ENCODE peak calls at places on chromosomes 16 and 17, in five cellular contexts. T, A, X, U and W are unnamed samples.

GRCh38 chr17:79620207-79621038 is 9.6 kb upstream of the RBFOX3 start:
- DNase-seq in T (peak; percentile 5), A (no peak), X (no peak), U (no peak), W (peak; percentile 23)

GRCh38 chr16:76059701-76060100 is 217.5 kb upstream of the CNTNAP4 start:
- DNase-seq in T (no peak), A (no peak), X (no peak), U (no peak), W (no peak)

GRCh38 chr17:50280068-50280467 is 5.8 kb downstream of the TMEM92 start:
- DNase-seq in T (no peak), A (peak; percentile 38), X (no peak), U (no peak), W (no peak)

GRCh38 chr17:81415681-81416080 is 20.4 kb downstream of the BAHCC1 start:
- DNase-seq in T (no peak), A (no peak), X (no peak), U (no peak), W (no peak)

GRCh38 chr17:78013683-78014467 is 55.4 kb downstream of the TNRC6C start:
- DNase-seq in T (peak; percentile 52), A (peak; percentile 70), X (peak; percentile 35), U (peak; percentile 37), W (no peak)

GRCh38 chr17:65609749-65610148 is 48.3 kb upstream of the AXIN2 start:
- DNase-seq in T (no peak), A (no peak), X (no peak), U (no peak), W (no peak)

GRCh38 chr17:67829331-67829730 is 4.0 kb downstream of the BPTF start:
- DNase-seq in T (no peak), A (peak; percentile 63), X (no peak), U (no peak), W (no peak)

GRCh38 chr17:10127819-10128375 is 70.5 kb downstream of the GAS7 start:
- DNase-seq in T (peak; percentile 51), A (peak; percentile 94), X (no peak), U (no peak), W (peak; percentile 87)

GRCh38 chr16:11583171-11583570 is 3.5 kb downstream of the LITAF start:
- DNase-seq in T (no peak), A (peak; percentile 86), X (no peak), U (no peak), W (no peak)

GRCh38 chr17:56661906-56662305 is 68.4 kb downstream of the NOG start:
- DNase-seq in T (no peak), A (no peak), X (no peak), U (no peak), W (no peak)

GRCh38 chr16:75385507-75386152 is 47.7 kb downstream of the CFDP1 start:
- DNase-seq in T (no peak), A (peak; percentile 70), X (no peak), U (peak; percentile 64), W (no peak)

GRCh38 chr17:64007838-64008282 is 9.7 kb downstream of the PRR29 start:
- DNase-seq in T (peak; percentile 22), A (peak; percentile 73), X (no peak), U (no peak), W (peak; percentile 78)

GRCh38 chr16:49049644-49050043 is 232.0 kb downstream of the CBLN1 start:
- DNase-seq in T (no peak), A (no peak), X (no peak), U (no peak), W (no peak)

GRCh38 chr17:29734640-29735039 is 111.9 kb upstream of the CORO6 start:
- DNase-seq in T (no peak), A (no peak), X (no peak), U (no peak), W (no peak)

GRCh38 chr16:88643546-88643932 is 5.2 kb downstream of the IL17C start:
- DNase-seq in T (no peak), A (no peak), X (no peak), U (no peak), W (no peak)

GRCh38 chr17:15039366-15039765 is 225.8 kb downstream of the PMP22 start:
- DNase-seq in T (no peak), A (no peak), X (no peak), U (no peak), W (no peak)

GRCh38 chr17:2101448-2102257 is 46.8 kb downstream of the HIC1 start:
- DNase-seq in T (peak; percentile 85), A (no peak), X (no peak), U (peak; percentile 99), W (peak; percentile 95)

GRCh38 chr17:45200701-45201100 is 21.0 kb upstream of the FMNL1 start:
- DNase-seq in T (peak; percentile 34), A (no peak), X (no peak), U (no peak), W (no peak)

GRCh38 chr16:1487395-1488053 is 1.2 kb downstream of the PTX4 start:
- DNase-seq in T (no peak), A (no peak), X (no peak), U (no peak), W (peak; percentile 71)

GRCh38 chr16:66712512-66712911 is 16.0 kb upstream of the CMTM4 start:
- DNase-seq in T (no peak), A (no peak), X (no peak), U (no peak), W (no peak)

GRCh38 chr16:57379579-57379978 is 7.3 kb downstream of the CX3CL1 start:
- DNase-seq in T (no peak), A (no peak), X (no peak), U (peak; percentile 82), W (peak; percentile 82)

GRCh38 chr17:39152134-39152884 is 872 bp upstream of the PLXDC1 start:
- DNase-seq in T (no peak), A (peak; percentile 43), X (peak; percentile 7), U (no peak), W (peak; percentile 81)

GRCh38 chr16:56662357-56663354 is 4.9 kb downstream of the MT1F start:
- DNase-seq in T (no peak), A (no peak), X (no peak), U (no peak), W (no peak)

GRCh38 chr17:60159479-60159866 is 9.7 kb downstream of the CA4 start:
- DNase-seq in T (no peak), A (peak; percentile 60), X (no peak), U (no peak), W (no peak)

GRCh38 chr16:84806256-84806889 is 13.4 kb upstream of the CRISPLD2 start:
- DNase-seq in T (peak; percentile 45), A (peak; percentile 97), X (no peak), U (peak; percentile 86), W (peak; percentile 83)

GRCh38 chr17:46815474-46816353 is 2.8 kb downstream of the WNT3 start:
- DNase-seq in T (no peak), A (peak; percentile 87), X (no peak), U (no peak), W (no peak)
- H3K27ac ChIP-seq in T (no peak overlapping the region), A (no peak overlapping the region), X (no peak overlapping the region), U (no peak overlapping the region), W (no peak overlapping the region)

DNA sequence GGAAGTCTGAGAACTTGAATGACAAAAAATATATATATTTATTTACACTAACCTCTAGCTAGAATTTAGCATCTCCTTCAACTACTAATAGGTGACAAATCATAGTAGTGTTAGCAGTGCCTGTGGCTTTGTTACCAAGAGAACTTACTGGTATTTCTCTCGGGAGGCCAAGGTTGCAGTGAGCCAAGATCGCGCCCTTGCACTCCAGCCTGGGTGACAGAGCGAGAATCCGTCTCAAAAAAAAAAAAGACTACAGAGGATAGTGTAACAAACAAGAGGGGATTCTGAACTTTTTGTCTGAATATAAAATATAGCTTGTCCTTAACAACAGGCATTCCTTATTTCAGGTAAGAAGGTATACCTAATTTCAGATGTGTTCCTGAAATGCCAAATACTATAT is 1.3 kb upstream of the SUZ12 start:
- DNase-seq in T (no peak), A (no peak), X (no peak), U (no peak), W (no peak)
- H3K36me3 ChIP-seq in T (no peaks in the 10 kb centered on the region), A (no peaks in the 10 kb centered on the region), X (no peaks in the 10 kb centered on the region), U (peaks cover 6% of the 10 kb centered on the region), W (no peaks in the 10 kb centered on the region)

GRCh38 chr17:75289122-75289831 is at the start of gene SLC25A19:
- DNase-seq in T (peak; percentile 99), A (peak; percentile 100), X (peak; percentile 97), U (peak; percentile 97), W (peak; percentile 99)
- H3K4me3 ChIP-seq in T (peak within 1 kb of the TSS; percentile 27), A (peak within 1 kb of the TSS; percentile 84), X (peak within 1 kb of the TSS; percentile 95), U (peak within 1 kb of the TSS; percentile 65), W (peak within 1 kb of the TSS; percentile 71)

GRCh38 chr17:17303010-17303846 is at the start of gene NT5M:
- DNase-seq in T (peak; percentile 51), A (peak; percentile 98), X (peak; percentile 56), U (peak; percentile 53), W (peak; percentile 92)

GRCh38 chr17:17305282-17305801 is 2.2 kb downstream of the NT5M start:
- DNase-seq in T (no peak), A (peak; percentile 87), X (peak; percentile 45), U (no peak), W (no peak)

GRCh38 chr17:17306181-17306580 is 3.0 kb downstream of the NT5M start:
- DNase-seq in T (no peak), A (no peak), X (no peak), U (no peak), W (no peak)

GRCh38 chr17:17303847-17304490 is 796 bp downstream of the NT5M start:
- DNase-seq in T (no peak), A (no peak), X (no peak), U (no peak), W (no peak)

DNA sequence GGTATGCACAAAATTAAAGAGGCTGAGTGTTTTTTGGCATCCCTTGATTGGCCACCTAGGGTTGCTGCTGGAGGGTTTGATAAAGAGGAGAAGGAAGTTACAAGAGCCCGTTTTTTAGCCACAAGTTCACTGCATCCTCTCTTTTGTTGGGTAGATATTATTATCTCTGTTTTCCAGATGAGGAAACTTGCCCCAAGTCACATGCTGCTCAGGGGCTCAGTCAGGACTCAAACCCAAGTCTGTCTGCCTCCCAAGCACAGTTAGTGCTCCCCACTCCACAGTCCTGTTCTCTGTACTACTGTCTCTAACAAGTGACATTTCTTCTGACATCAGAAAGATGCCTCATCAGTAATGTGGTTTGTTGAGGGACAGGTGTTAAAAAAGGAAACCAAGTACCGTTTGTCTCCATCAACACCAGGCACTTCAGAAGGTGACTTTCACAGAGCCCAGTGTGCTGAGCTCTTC is 1.4 kb downstream of the NT5M start:
- DNase-seq in T (no peak), A (peak; percentile 32), X (peak; percentile 11), U (no peak), W (no peak)
- H3K27ac ChIP-seq in T (no peak overlapping the region), A (no peak overlapping the region), X (peak overlapping the region; percentile 22), U (no peak overlapping the region), W (no peak overlapping the region)